ENCODE peak calls at places on chromosomes 3 and 15, in six cellular contexts. One of them, this sample, is unnamed.

GRCh38 chr15:59150185-59150584 is 45.2 kb downstream of the CCNB2 start:
- DNase-seq in A549: no peak
- DNase-seq in HepG2: no peak
- DNase-seq in K562: no peak
- DNase-seq in endothelial cell of umbilical vein: no peak
- DNase-seq in GM12878: no peak
- DNase-seq in this sample: no peak

GRCh38 chr3:151919030-151919328 is 45.5 kb downstream of the SUCNR1 start:
- DNase-seq in A549: no peak
- DNase-seq in HepG2: no peak
- DNase-seq in K562: no peak
- DNase-seq in endothelial cell of umbilical vein: no peak
- DNase-seq in GM12878: no peak
- DNase-seq in this sample: no peak

GRCh38 chr15:38682861-38683260 is 118.2 kb upstream of the RASGRP1 start:
- DNase-seq in A549: no peak
- DNase-seq in HepG2: no peak
- DNase-seq in K562: no peak
- DNase-seq in endothelial cell of umbilical vein: no peak
- DNase-seq in GM12878: no peak
- DNase-seq in this sample: no peak

GRCh38 chr15:48144889-48145288 is 24.1 kb downstream of the SLC24A5 start:
- DNase-seq in A549: no peak
- DNase-seq in HepG2: no peak
- DNase-seq in K562: no peak
- DNase-seq in endothelial cell of umbilical vein: no peak
- DNase-seq in GM12878: peak
- DNase-seq in this sample: no peak

GRCh38 chr3:174275336-174275735 is 583.8 kb upstream of the NAALADL2 start:
- DNase-seq in A549: no peak
- DNase-seq in HepG2: no peak
- DNase-seq in K562: no peak
- DNase-seq in endothelial cell of umbilical vein: no peak
- DNase-seq in GM12878: no peak
- DNase-seq in this sample: no peak

GRCh38 chr3:158528306-158528705 is 42.7 kb upstream of the MLF1 start:
- DNase-seq in A549: no peak
- DNase-seq in HepG2: no peak
- DNase-seq in K562: no peak
- DNase-seq in endothelial cell of umbilical vein: no peak
- DNase-seq in GM12878: no peak
- DNase-seq in this sample: no peak

GRCh38 chr3:112814256-112814655 is 32.4 kb downstream of the CD200R1L start:
- DNase-seq in A549: peak
- DNase-seq in HepG2: peak
- DNase-seq in K562: no peak
- DNase-seq in endothelial cell of umbilical vein: peak
- DNase-seq in GM12878: no peak
- DNase-seq in this sample: peak

GRCh38 chr15:72566973-72567372 is 87.5 kb upstream of the GOLGA6B start:
- DNase-seq in A549: no peak
- DNase-seq in HepG2: no peak
- DNase-seq in K562: no peak
- DNase-seq in endothelial cell of umbilical vein: no peak
- DNase-seq in GM12878: no peak
- DNase-seq in this sample: no peak

GRCh38 chr15:86701259-86701963 is 621.7 kb downstream of the AGBL1 start:
- DNase-seq in A549: no peak
- DNase-seq in HepG2: no peak
- DNase-seq in K562: no peak
- DNase-seq in endothelial cell of umbilical vein: no peak
- DNase-seq in GM12878: no peak
- DNase-seq in this sample: no peak

GRCh38 chr3:27345045-27345444 is 24.1 kb downstream of the NEK10 start:
- DNase-seq in A549: no peak
- DNase-seq in HepG2: no peak
- DNase-seq in K562: no peak
- DNase-seq in endothelial cell of umbilical vein: no peak
- DNase-seq in GM12878: no peak
- DNase-seq in this sample: no peak

GRCh38 chr3:125280966-125281365 is 68.4 kb upstream of the SLC12A8 start:
- DNase-seq in A549: no peak
- DNase-seq in HepG2: peak
- DNase-seq in K562: no peak
- DNase-seq in endothelial cell of umbilical vein: peak
- DNase-seq in GM12878: no peak
- DNase-seq in this sample: no peak

GRCh38 chr3:11624161-11624560 is 19.6 kb downstream of the VGLL4 start:
- DNase-seq in A549: no peak
- DNase-seq in HepG2: no peak
- DNase-seq in K562: no peak
- DNase-seq in endothelial cell of umbilical vein: peak
- DNase-seq in GM12878: no peak
- DNase-seq in this sample: no peak

GRCh38 chr3:64278631-64279030 is 53.4 kb upstream of the PRICKLE2 start:
- DNase-seq in A549: no peak
- DNase-seq in HepG2: no peak
- DNase-seq in K562: no peak
- DNase-seq in endothelial cell of umbilical vein: no peak
- DNase-seq in GM12878: no peak
- DNase-seq in this sample: no peak

GRCh38 chr3:132622756-132623155 is 25.7 kb downstream of the ACKR4 start:
- DNase-seq in A549: no peak
- DNase-seq in HepG2: no peak
- DNase-seq in K562: no peak
- DNase-seq in endothelial cell of umbilical vein: peak
- DNase-seq in GM12878: no peak
- DNase-seq in this sample: no peak
- H3K4me3 ChIP-seq in A549: no peak
- H3K4me3 ChIP-seq in HepG2: no peak
- H3K4me3 ChIP-seq in K562: no peak
- H3K4me3 ChIP-seq in endothelial cell of umbilical vein: no peak
- H3K4me3 ChIP-seq in GM12878: no peak
- H3K4me3 ChIP-seq in this sample: no peak

GRCh38 chr3:42036483-42036823 is 54.7 kb upstream of the TRAK1 start:
- DNase-seq in A549: peak
- DNase-seq in HepG2: peak
- DNase-seq in K562: no peak
- DNase-seq in endothelial cell of umbilical vein: peak
- DNase-seq in GM12878: no peak
- DNase-seq in this sample: no peak
- TF ChIP-seq POLR2A in A549: no peak
- TF ChIP-seq POLR2A in HepG2: no peak
- TF ChIP-seq POLR2A in K562: no peak
- TF ChIP-seq POLR2A in endothelial cell of umbilical vein: no peak
- TF ChIP-seq POLR2A in GM12878: no peak
- TF ChIP-seq POLR2A in this sample: no peak

DNA sequence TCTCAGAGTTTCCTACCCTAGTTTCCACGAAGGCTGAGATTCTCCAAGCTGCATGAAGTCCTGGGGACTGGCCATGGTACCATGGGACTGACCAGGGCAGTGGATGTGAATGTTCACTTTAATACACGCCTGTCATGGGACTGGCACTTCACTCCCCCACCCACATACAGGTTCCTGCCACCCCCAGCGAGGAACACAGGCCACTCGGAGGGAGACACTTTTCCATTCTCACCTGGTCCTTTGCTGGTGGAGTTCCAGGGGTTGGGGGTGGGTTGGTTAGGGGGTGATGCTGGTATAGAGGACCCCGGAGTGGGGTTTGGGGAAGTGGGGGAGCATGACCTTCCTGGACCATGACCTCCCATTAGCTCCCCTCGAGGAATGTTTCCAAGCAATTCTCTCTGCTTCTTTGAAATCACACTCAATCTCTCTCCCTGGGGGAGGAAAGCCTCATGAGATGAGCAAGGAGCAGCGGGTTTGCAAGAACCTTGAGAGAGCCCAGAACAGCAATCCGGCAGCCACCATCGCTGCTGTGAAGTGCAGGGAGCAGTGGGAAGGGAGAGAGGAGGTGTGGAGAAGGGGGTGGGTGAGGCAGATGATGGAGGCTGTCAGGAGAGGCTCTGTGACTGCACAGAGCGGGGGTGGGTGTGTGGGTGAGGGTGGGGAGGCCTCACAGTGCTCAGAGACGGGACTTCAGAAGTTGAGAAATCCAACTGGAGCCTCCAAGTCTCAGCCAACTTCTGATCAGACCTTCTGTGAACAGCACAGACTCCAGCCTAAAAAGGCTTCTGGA is 69.7 kb downstream of the ADCY5 start:
- DNase-seq in A549: no peak
- DNase-seq in HepG2: no peak
- DNase-seq in K562: no peak
- DNase-seq in endothelial cell of umbilical vein: no peak
- DNase-seq in GM12878: no peak
- DNase-seq in this sample: no peak
- TF ChIP-seq MYC in A549: no peak
- TF ChIP-seq MYC in HepG2: no peak
- TF ChIP-seq MYC in K562: no peak
- TF ChIP-seq MYC in endothelial cell of umbilical vein: no peak
- TF ChIP-seq MYC in GM12878: no peak
- TF ChIP-seq MYC in this sample: no peak

DNA sequence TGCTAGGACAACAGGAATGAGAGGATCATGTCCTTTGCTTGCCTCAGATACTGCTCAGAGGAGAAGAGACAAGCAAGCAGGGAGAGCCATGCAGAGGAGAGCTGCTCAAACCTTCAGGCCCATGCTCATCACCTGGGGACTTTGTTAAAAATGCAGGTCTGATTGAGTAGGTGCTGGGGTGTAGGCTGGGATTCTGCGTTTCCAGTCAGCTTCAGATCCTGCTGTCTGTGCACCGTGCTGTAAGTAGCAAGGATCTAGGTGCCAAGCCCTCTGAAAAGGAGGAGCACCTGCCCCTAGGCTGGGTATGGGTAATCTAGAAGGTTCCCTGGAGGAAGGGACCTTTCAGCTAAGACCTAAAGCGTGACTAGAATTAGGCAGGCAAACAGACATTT is 7.3 kb downstream of the FLNB start:
- DNase-seq in A549: no peak
- DNase-seq in HepG2: no peak
- DNase-seq in K562: no peak
- DNase-seq in endothelial cell of umbilical vein: no peak
- DNase-seq in GM12878: no peak
- DNase-seq in this sample: no peak
- H3K4me3 ChIP-seq in A549: peak
- H3K4me3 ChIP-seq in HepG2: no peak
- H3K4me3 ChIP-seq in K562: no peak
- H3K4me3 ChIP-seq in endothelial cell of umbilical vein: no peak
- H3K4me3 ChIP-seq in GM12878: no peak
- H3K4me3 ChIP-seq in this sample: no peak

DNA sequence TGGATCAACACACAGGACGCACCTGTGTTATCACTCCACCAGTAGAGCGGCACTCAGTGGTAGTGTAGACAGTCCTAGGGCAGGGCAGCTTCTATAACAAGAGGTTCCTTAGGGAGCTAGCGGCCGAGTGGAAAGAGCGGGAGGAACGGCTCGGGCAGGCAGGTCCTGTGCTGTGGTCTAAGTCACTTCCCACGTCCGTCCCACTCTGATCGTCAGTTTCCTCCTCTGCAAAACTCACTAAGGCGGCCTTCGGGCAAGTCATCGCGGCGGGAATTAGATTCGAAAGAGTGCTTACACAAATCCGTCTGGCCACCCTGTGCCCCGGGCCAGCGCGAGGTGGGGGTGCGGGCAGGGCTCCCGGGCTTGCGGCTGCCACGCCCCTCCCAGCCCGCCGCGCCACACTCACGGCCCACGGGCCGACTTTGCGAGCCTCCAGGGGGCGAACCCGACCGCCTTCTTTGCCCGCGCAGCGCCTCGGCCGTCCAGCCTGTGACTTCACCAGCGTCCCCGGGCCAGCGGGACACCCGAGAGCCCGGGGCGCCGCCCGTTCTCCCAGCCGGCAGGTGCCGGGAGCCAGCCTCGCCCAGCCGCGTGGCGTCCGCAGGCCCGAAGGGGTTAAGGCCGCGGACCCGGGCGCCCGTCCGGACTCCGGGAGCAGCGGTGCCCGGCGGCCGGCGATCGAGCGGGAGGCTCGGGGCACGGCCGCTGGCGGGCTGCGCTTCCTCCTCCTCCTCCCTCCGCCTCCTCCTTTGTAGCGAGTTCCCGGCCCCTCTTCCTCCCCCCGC is 426 bp upstream of the CORO2B start:
- DNase-seq in A549: no peak
- DNase-seq in HepG2: no peak
- DNase-seq in K562: no peak
- DNase-seq in endothelial cell of umbilical vein: peak
- DNase-seq in GM12878: no peak
- DNase-seq in this sample: peak
- TF ChIP-seq POLR2A in A549: no peak
- TF ChIP-seq POLR2A in HepG2: no peak
- TF ChIP-seq POLR2A in K562: no peak
- TF ChIP-seq POLR2A in endothelial cell of umbilical vein: no peak
- TF ChIP-seq POLR2A in GM12878: no peak
- TF ChIP-seq POLR2A in this sample: no peak

GRCh38 chr3:132399054-132399929 is 18.0 kb upstream of the DNAJC13 start:
- DNase-seq in A549: peak
- DNase-seq in HepG2: peak
- DNase-seq in K562: peak
- DNase-seq in endothelial cell of umbilical vein: peak
- DNase-seq in GM12878: no peak
- DNase-seq in this sample: peak
- TF ChIP-seq MYC in A549: no peak
- TF ChIP-seq MYC in HepG2: no peak
- TF ChIP-seq MYC in K562: no peak
- TF ChIP-seq MYC in endothelial cell of umbilical vein: no peak
- TF ChIP-seq MYC in GM12878: no peak
- TF ChIP-seq MYC in this sample: no peak

This sample was measured in NB4.